ENCODE peak calls at places on chromosomes 6 and 20, in four cellular contexts. One of them, this sample, is unnamed.

GRCh38 chr6:89013463-89013862 is 50.0 kb upstream of the RNGTT start:
- DNase-seq in A549: no peak
- DNase-seq in K562: no peak
- DNase-seq in HepG2: no peak
- DNase-seq in this sample: no peak

GRCh38 chr20:15310361-15310760 is 972.9 kb upstream of the FLRT3 start:
- DNase-seq in A549: no peak
- DNase-seq in K562: no peak
- DNase-seq in HepG2: no peak
- DNase-seq in this sample: no peak

GRCh38 chr6:75287424-75287823 is 2.8 kb upstream of the TMEM30A start:
- DNase-seq in A549: no peak
- DNase-seq in K562: no peak
- DNase-seq in HepG2: no peak
- DNase-seq in this sample: no peak

GRCh38 chr20:8255945-8256632 is 124.0 kb downstream of the PLCB1 start:
- DNase-seq in A549: no peak
- DNase-seq in K562: no peak
- DNase-seq in HepG2: peak; percentile 84
- DNase-seq in this sample: no peak

GRCh38 chr6:104325341-104326172 is 534.2 kb downstream of the HACE1 start:
- DNase-seq in A549: peak; percentile 4
- DNase-seq in K562: no peak
- DNase-seq in HepG2: no peak
- DNase-seq in this sample: no peak

GRCh38 chr20:3246682-3247081 is 7.7 kb upstream of the SLC4A11 start:
- DNase-seq in A549: no peak
- DNase-seq in K562: no peak
- DNase-seq in HepG2: no peak
- DNase-seq in this sample: no peak

GRCh38 chr6:132202569-132202968 is 198.7 kb downstream of the MOXD1 start:
- DNase-seq in A549: no peak
- DNase-seq in K562: no peak
- DNase-seq in HepG2: no peak
- DNase-seq in this sample: no peak

GRCh38 chr6:39594304-39594703 is 130.9 kb downstream of the KIF6 start:
- DNase-seq in A549: no peak
- DNase-seq in K562: no peak
- DNase-seq in HepG2: no peak
- DNase-seq in this sample: no peak

GRCh38 chr6:156336096-156336495 is 441.1 kb upstream of the ARID1B start:
- DNase-seq in A549: no peak
- DNase-seq in K562: no peak
- DNase-seq in HepG2: peak; percentile 51
- DNase-seq in this sample: no peak

GRCh38 chr6:25147191-25147590 is 132.0 kb upstream of the CARMIL1 start:
- DNase-seq in A549: no peak
- DNase-seq in K562: no peak
- DNase-seq in HepG2: no peak
- DNase-seq in this sample: no peak

GRCh38 chr6:154962751-154963150 is 32.4 kb upstream of the TIAM2 start:
- DNase-seq in A549: peak; percentile 28
- DNase-seq in K562: no peak
- DNase-seq in HepG2: peak; percentile 40
- DNase-seq in this sample: no peak

GRCh38 chr6:67210450-67210849 is 1424.6 kb upstream of the ADGRB3 start:
- DNase-seq in A549: no peak
- DNase-seq in K562: no peak
- DNase-seq in HepG2: no peak
- DNase-seq in this sample: no peak

GRCh38 chr6:166691741-166692140 is 64.7 kb upstream of the RPS6KA2 start:
- DNase-seq in A549: no peak
- DNase-seq in K562: no peak
- DNase-seq in HepG2: no peak
- DNase-seq in this sample: no peak

GRCh38 chr6:17179246-17180073 is 77.6 kb downstream of the STMND1 start:
- DNase-seq in A549: no peak
- DNase-seq in K562: no peak
- DNase-seq in HepG2: no peak
- DNase-seq in this sample: no peak

GRCh38 chr6:6758915-6759654 is 170.6 kb downstream of the LY86 start:
- DNase-seq in A549: peak; percentile 30
- DNase-seq in K562: peak; percentile 74
- DNase-seq in HepG2: peak; percentile 40
- DNase-seq in this sample: peak; percentile 74

GRCh38 chr6:56364482-56365313 is 117.3 kb upstream of the COL21A1 start:
- DNase-seq in A549: no peak
- DNase-seq in K562: no peak
- DNase-seq in HepG2: no peak
- DNase-seq in this sample: no peak

GRCh38 chr6:19424853-19425252 is 412.3 kb upstream of the ID4 start:
- DNase-seq in A549: no peak
- DNase-seq in K562: no peak
- DNase-seq in HepG2: no peak
- DNase-seq in this sample: no peak

GRCh38 chr6:85612690-85613474 is 19.2 kb upstream of the SNX14 start:
- DNase-seq in A549: no peak
- DNase-seq in K562: no peak
- DNase-seq in HepG2: no peak
- DNase-seq in this sample: no peak

GRCh38 chr20:51750037-51750769 is 18.0 kb downstream of the ATP9A start:
- DNase-seq in A549: peak; percentile 93
- DNase-seq in K562: no peak
- DNase-seq in HepG2: peak; percentile 96
- DNase-seq in this sample: no peak

GRCh38 chr6:158778005-158778527 is 41.1 kb downstream of the EZR start:
- DNase-seq in A549: no peak
- DNase-seq in K562: no peak
- DNase-seq in HepG2: no peak
- DNase-seq in this sample: no peak

GRCh38 chr6:64439274-64439673 is 803.7 kb downstream of the PHF3 start:
- DNase-seq in A549: no peak
- DNase-seq in K562: no peak
- DNase-seq in HepG2: no peak
- DNase-seq in this sample: no peak

GRCh38 chr6:145530454-145530853 is 204.9 kb downstream of the EPM2A start:
- DNase-seq in A549: no peak
- DNase-seq in K562: no peak
- DNase-seq in HepG2: no peak
- DNase-seq in this sample: no peak

GRCh38 chr6:166567107-166567506 is 19.4 kb downstream of the RAMACL start:
- DNase-seq in A549: no peak
- DNase-seq in K562: no peak
- DNase-seq in HepG2: no peak
- DNase-seq in this sample: no peak

GRCh38 chr6:113734886-113735481 is 122.2 kb upstream of the MARCKS start:
- DNase-seq in A549: no peak
- DNase-seq in K562: no peak
- DNase-seq in HepG2: no peak
- DNase-seq in this sample: peak; percentile 14

GRCh38 chr6:138107752-138108592 is 753 bp upstream of the PERP start:
- DNase-seq in A549: peak; percentile 46
- DNase-seq in K562: peak; percentile 28
- DNase-seq in HepG2: peak; percentile 73
- DNase-seq in this sample: no peak

GRCh38 chr6:36177166-36177565 is 19.4 kb upstream of the BRPF3 start:
- DNase-seq in A549: no peak
- DNase-seq in K562: no peak
- DNase-seq in HepG2: no peak
- DNase-seq in this sample: no peak

GRCh38 chr20:39812116-39812515 is 850.0 kb downstream of the DHX35 start:
- DNase-seq in A549: no peak
- DNase-seq in K562: no peak
- DNase-seq in HepG2: no peak
- DNase-seq in this sample: no peak

GRCh38 chr20:37411408-37412306 is 65.7 kb downstream of the SRC start:
- DNase-seq in A549: no peak
- DNase-seq in K562: no peak
- DNase-seq in HepG2: no peak
- DNase-seq in this sample: no peak

GRCh38 chr6:169474362-169474761 is 220.7 kb upstream of the THBS2 start:
- DNase-seq in A549: no peak
- DNase-seq in K562: no peak
- DNase-seq in HepG2: no peak
- DNase-seq in this sample: no peak

GRCh38 chr6:71454083-71454482 is 165.5 kb downstream of the OGFRL1 start:
- DNase-seq in A549: no peak
- DNase-seq in K562: no peak
- DNase-seq in HepG2: no peak
- DNase-seq in this sample: no peak

GRCh38 chr6:28789553-28790083 is 134.2 kb downstream of the TRIM27 start:
- DNase-seq in A549: no peak
- DNase-seq in K562: peak; percentile 62
- DNase-seq in HepG2: peak; percentile 80
- DNase-seq in this sample: peak; percentile 83
- TF ChIP-seq HDAC2 in A549: no peak
- TF ChIP-seq HDAC2 in K562: no peak
- TF ChIP-seq HDAC2 in HepG2: peak; percentile 48
- TF ChIP-seq HDAC2 in this sample: no peak

DNA sequence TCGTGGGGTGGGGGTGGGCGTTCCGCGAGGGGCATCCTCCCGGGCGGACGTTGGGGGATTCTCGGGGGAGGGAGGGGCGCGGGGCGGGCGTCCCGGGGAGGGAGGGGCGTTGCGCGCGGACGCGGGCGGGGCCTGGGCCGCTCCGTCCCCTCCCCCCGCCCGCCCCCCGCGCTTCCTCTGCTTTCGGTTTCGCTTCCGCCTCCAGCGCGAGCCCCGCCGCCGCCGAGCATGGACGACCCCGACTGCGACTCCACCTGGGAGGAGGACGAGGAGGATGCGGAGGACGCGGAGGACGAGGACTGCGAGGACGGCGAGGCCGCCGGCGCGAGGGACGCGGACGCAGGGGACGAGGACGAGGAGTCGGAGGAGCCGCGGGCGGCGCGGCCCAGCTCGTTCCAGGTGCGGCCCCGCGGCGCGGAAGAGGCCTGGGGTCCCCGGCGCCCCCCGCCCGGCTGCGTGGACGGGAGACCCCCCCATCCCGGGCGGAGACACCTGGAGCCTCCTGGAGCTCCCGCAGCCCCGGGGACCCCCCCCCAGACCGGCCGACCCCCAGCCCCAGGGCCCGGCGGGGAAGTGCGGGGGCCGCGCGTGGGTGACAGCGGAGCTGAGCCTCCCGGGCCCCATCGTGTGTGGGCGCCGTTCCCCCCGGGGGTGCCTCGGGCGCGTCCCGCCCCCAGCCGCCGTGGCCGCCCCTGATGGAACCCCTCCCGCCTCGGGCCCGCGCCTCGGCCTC is at the start of gene OGFR:
- DNase-seq in A549: no peak
- DNase-seq in K562: peak; percentile 90
- DNase-seq in HepG2: no peak
- DNase-seq in this sample: peak; percentile 66
- TF ChIP-seq HDAC2 in A549: no peak
- TF ChIP-seq HDAC2 in K562: no peak
- TF ChIP-seq HDAC2 in HepG2: no peak
- TF ChIP-seq HDAC2 in this sample: no peak

DNA sequence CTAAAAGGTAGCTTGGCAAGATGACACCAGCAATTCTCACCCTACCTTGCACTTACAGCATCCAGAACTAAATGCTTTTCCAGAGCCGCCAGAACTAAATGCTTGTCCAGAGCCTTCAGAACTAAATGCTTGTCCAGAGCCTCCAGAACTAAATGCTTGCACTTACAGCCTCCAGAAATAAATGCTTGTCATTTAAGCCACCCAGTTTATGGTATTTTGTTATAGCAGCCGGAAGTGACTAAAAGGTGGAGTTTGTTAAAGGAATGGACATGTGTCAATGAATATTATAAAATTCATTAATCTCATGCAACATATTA is 133.5 kb downstream of the GPX5 start:
- DNase-seq in A549: no peak
- DNase-seq in K562: no peak
- DNase-seq in HepG2: no peak
- DNase-seq in this sample: no peak
- TF ChIP-seq HDAC2 in A549: no peak
- TF ChIP-seq HDAC2 in K562: no peak
- TF ChIP-seq HDAC2 in HepG2: no peak
- TF ChIP-seq HDAC2 in this sample: no peak

GRCh38 chr20:10673831-10674683 is at the start of gene JAG1:
- DNase-seq in A549: peak; percentile 99
- DNase-seq in K562: peak; percentile 84
- DNase-seq in HepG2: peak; percentile 97
- DNase-seq in this sample: peak; percentile 91
- TF ChIP-seq HDAC2 in A549: no peak
- TF ChIP-seq HDAC2 in K562: no peak
- TF ChIP-seq HDAC2 in HepG2: peak; percentile 10
- TF ChIP-seq HDAC2 in this sample: no peak

GRCh38 chr6:73585566-73586415 is 65.0 kb upstream of the EEF1A1 start:
- DNase-seq in A549: peak; percentile 48
- DNase-seq in K562: peak; percentile 44
- DNase-seq in HepG2: peak; percentile 88
- DNase-seq in this sample: no peak
- TF ChIP-seq HDAC2 in A549: no peak
- TF ChIP-seq HDAC2 in K562: no peak
- TF ChIP-seq HDAC2 in HepG2: peak; percentile 32
- TF ChIP-seq HDAC2 in this sample: no peak

DNA sequence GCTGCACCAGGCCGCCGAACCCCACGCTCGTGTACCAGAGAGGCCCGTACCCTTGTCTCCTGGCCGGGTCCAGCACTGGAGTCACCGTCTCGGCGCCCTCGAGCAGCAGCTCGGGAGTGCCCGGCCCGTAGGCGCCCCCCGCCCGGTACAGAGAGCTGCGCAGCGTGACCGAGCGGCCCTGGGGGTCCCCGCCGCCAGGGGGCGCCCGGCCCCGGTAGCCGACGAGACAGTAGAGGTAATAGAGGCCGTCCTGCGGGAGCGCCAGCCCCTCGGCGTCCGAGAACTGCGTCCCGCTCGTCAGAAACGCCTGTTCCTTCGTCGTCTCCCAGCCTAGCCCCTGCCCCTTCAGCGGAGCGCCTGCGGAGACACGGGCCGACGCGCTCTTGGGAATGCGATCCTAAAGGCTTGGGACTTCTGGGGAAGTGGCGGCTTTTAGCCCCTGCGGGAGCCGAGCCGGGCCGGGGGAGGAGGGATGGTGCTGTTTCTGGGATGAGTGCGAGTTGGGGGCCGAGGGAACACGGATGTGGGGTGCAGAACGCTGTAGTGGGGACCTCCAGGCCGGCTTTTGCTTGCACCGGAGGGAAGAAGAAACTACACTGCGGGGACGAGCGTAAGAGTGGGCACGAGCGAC is 1.3 kb downstream of the LTB start:
- DNase-seq in A549: peak; percentile 68
- DNase-seq in K562: peak; percentile 98
- DNase-seq in HepG2: peak; percentile 61
- DNase-seq in this sample: peak; percentile 38
- TF ChIP-seq HDAC2 in A549: no peak
- TF ChIP-seq HDAC2 in K562: peak; percentile 80
- TF ChIP-seq HDAC2 in HepG2: peak; percentile 70
- TF ChIP-seq HDAC2 in this sample: peak; percentile 89

This sample was measured in H1.